ENCODE peak calls at places on chromosomes 7 and 10, in six cellular contexts. P is upper lobe of right lung, B is ovary, E is cardiac muscle cell, X is hepatocyte, O is Panc1. C is an unnamed sample.

GRCh38 chr7:97006146-97006950 is 995 bp downstream of the DLX6 start:
- DNase-seq in X (peak; percentile 59), B (peak; percentile 58), O (no peak), E (peak; percentile 75), P (no peak), C (peak; percentile 34)

GRCh38 chr7:22861576-22861975 is 38.9 kb upstream of the TOMM7 start:
- DNase-seq in P (no peak), X (no peak), O (no peak), E (no peak), B (no peak), C (no peak)

GRCh38 chr7:74023037-74023436 is 4.9 kb upstream of the ELN start:
- DNase-seq in E (no peak), X (peak; percentile 66), P (no peak), B (peak; percentile 88), O (no peak), C (no peak)

GRCh38 chr10:58157076-58157766 is 110.5 kb downstream of the IPMK start:
- DNase-seq in E (no peak), P (no peak), X (no peak), O (no peak), B (no peak), C (peak; percentile 88)

GRCh38 chr7:7221602-7222038 is 39.3 kb downstream of the C1GALT1 start:
- DNase-seq in P (no peak), O (peak; percentile 72), B (no peak), E (peak; percentile 18), X (peak; percentile 29), C (peak; percentile 93)

GRCh38 chr7:31883761-31884164 is 186.4 kb downstream of the PDE1C start:
- DNase-seq in B (no peak), E (no peak), P (no peak), X (no peak), O (no peak), C (peak; percentile 59)

GRCh38 chr7:28627263-28627653 is 214.9 kb downstream of the CREB5 start:
- DNase-seq in E (no peak), X (no peak), O (no peak), P (no peak), B (no peak), C (no peak)

GRCh38 chr7:7816084-7816483 is 97.7 kb upstream of the RPA3 start:
- DNase-seq in B (no peak), X (no peak), O (no peak), P (no peak), E (no peak), C (no peak)

GRCh38 chr7:108290344-108291134 is 160.4 kb upstream of the LAMB4 start:
- DNase-seq in B (no peak), O (no peak), X (no peak), E (no peak), P (no peak), C (no peak)

GRCh38 chr10:98328163-98328562 is 60.2 kb upstream of the LOXL4 start:
- DNase-seq in P (no peak), E (no peak), B (no peak), O (no peak), X (no peak), C (no peak)

GRCh38 chr10:19479854-19480253 is 336.4 kb upstream of the PLXDC2 start:
- DNase-seq in E (no peak), P (no peak), O (no peak), B (no peak), X (no peak), C (no peak)

GRCh38 chr10:33139191-33139646 is 181.2 kb upstream of the ITGB1 start:
- DNase-seq in X (no peak), E (no peak), O (no peak), B (no peak), P (no peak), C (no peak)

GRCh38 chr10:6005856-6006390 is 28.6 kb upstream of the IL15RA start:
- DNase-seq in X (no peak), B (no peak), O (no peak), P (no peak), E (no peak), C (no peak)

DNA sequence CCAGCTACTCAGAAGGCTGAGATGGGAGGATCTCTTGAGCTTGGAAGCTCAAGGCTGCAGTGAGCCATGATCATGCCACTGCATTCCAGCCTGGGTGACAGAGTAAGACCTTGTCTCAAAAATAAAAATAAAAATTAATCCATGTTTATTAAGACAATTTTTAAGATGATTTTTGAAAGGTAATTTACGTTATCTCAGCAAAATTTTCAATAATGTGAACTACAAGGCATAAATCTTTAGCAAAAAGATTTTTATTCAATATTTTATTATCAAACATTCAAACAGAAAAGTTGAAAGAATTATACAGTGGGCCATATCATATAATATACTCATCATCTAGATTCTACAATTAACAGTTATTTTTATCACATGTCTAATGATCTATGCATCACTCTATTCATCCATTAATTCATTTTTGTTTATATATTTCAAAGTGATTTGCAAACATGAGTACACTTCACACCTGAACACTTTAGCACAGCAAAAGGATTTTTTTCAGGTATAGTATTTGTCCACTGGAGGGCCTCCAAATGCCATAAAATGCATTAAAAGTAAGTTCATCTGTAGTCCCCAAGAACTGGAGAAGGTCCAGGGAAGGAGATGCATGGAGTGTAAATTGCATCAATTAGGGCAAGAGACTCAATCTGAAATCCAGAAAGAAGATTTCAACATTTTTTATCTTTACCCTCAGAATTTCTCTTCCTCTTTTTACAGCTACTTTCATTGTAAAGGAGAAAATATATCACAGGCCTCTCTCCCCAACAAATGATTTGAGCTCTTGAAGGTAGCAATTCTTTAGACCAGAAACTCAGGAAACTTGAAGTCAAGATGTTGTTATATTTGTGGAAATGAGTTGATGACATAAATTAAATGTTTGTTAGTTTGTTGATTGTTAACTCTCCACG is 38.6 kb upstream of the RSBN1L start:
- DNase-seq in O (no peak), X (peak; percentile 57), B (no peak), E (peak; percentile 57), P (no peak), C (peak; percentile 23)
- H3K4me1 ChIP-seq in O (no peaks in the 10 kb centered on the region), X (no peaks in the 10 kb centered on the region), B (no peaks in the 10 kb centered on the region), E (no peaks in the 10 kb centered on the region), P (no peaks in the 10 kb centered on the region), C (no peaks in the 10 kb centered on the region)

GRCh38 chr10:125449571-125449970 is 233.4 kb downstream of the TEX36 start:
- DNase-seq in E (no peak), B (no peak), O (no peak), X (no peak), P (no peak), C (no peak)

GRCh38 chr10:125448596-125448995 is 234.4 kb downstream of the TEX36 start:
- DNase-seq in B (no peak), E (peak; percentile 37), P (no peak), X (peak; percentile 36), O (no peak), C (no peak)

GRCh38 chr10:125444790-125445189 is 238.2 kb downstream of the TEX36 start:
- DNase-seq in X (no peak), B (no peak), P (no peak), O (no peak), E (no peak), C (no peak)

GRCh38 chr10:125451319-125451718 is 231.6 kb downstream of the TEX36 start:
- DNase-seq in O (no peak), X (no peak), P (no peak), B (no peak), E (no peak), C (no peak)

DNA sequence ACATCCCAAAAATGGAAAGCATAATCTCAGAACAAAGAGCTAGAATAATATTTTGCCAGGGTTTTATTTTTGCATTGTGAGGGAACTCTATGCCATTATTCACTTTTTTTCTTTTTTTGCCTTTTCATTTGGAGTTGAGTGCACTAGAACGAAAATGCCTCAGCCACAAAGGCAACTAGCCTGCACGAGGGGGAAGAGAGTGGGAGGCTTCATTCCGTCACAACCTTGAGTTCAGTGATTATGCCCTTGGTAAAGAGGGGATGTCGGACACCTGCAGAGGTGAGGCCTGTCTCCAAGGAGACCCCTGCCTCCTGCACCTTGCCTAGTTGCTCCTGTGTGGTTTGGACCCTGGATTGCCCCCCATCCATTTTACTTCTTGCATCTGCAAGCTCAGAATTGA is 232.7 kb downstream of the TEX36 start:
- DNase-seq in P (no peak), B (no peak), O (no peak), X (no peak), E (no peak), C (no peak)
- H3K27ac ChIP-seq in P (no peak overlapping the region), B (no peak overlapping the region), O (no peak overlapping the region), X (no peak overlapping the region), E (no peak overlapping the region), C (no peak overlapping the region)

DNA sequence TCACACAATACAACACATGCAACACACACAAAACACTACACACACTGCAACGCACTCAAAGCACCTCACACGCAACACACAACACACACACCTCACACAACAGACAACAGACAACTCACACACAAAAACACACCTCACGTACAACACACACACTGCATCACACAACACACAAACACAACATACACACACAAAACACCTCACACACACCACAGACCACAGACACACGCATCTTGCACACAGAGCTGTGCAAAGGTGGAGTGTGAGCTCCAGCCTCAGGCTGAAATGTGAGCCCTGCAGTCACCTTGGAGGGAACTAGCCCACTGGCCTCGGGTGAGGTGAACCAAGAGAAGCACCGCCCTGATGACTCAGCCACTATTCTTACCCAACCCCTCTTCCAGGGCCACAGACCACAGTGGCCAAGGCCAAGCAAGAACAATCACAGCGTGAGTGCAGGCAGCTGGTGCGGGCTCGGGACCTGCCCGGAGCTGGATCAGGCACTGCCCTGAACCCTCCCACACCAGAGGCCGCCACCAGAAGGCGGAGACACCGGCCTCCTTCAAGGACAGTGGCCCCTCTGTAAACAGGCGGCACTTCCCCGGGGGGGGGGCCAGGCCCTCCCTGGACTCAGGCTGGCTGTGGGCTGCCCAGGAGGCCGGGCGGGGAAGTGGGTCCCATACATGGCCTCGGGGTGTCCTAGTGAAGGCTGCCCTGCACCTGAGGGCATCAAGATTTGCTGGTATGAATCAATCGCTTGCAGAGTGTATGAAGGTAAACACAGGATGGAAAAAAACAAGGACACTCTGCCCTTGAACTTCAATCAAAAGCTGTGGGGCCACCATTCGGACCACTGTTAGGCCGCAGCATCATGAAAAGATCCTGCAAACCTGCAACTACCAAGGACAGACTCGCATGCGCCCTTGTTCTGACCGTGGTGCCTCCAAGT is 106.7 kb downstream of the TNS3 start:
- DNase-seq in O (peak; percentile 82), B (peak; percentile 92), X (peak; percentile 93), E (peak; percentile 51), P (peak; percentile 95), C (peak; percentile 76)
- TF ChIP-seq CTCF in O (no peak), B (no peak), X (no peak), E (peak; percentile 19), P (peak; percentile 27), C (no peak)

GRCh38 chr7:134882481-134882880 is 103.0 kb downstream of the CALD1 start:
- DNase-seq in B (no peak), E (no peak), O (no peak), X (no peak), P (no peak), C (no peak)

GRCh38 chr7:134878731-134879295 is 99.4 kb downstream of the CALD1 start:
- DNase-seq in B (no peak), X (no peak), P (no peak), O (no peak), E (no peak), C (no peak)

GRCh38 chr7:134874407-134874806 is 95.0 kb downstream of the CALD1 start:
- DNase-seq in X (no peak), O (no peak), P (no peak), E (no peak), B (no peak), C (no peak)

GRCh38 chr7:134875867-134876266 is 96.4 kb downstream of the CALD1 start:
- DNase-seq in X (no peak), E (no peak), P (no peak), O (no peak), B (no peak), C (no peak)

GRCh38 chr7:134879815-134880475 is 100.5 kb downstream of the CALD1 start:
- DNase-seq in E (no peak), O (no peak), B (no peak), P (no peak), X (no peak), C (no peak)
- H3K4me1 ChIP-seq in E (peaks cover 27% of the 10 kb centered on the region), O (no peaks in the 10 kb centered on the region), B (peaks cover 14% of the 10 kb centered on the region), P (no peaks in the 10 kb centered on the region), X (peaks cover 27% of the 10 kb centered on the region), C (no peaks in the 10 kb centered on the region)